ENCODE peak calls at places on chromosomes 16 and 17, in four cellular contexts. E is A549, T is HepG2, Y is NB4. L is an unnamed sample.
A peak's percentile ranks its signal among the peaks of the same experiment; 100 is the strongest.

GRCh38 chr17:78278139-78278741 is 46.8 kb downstream of the TMEM235 start:
- DNase-seq in E (no peak), T (no peak), Y (no peak), L (no peak)

GRCh38 chr16:86791287-86792074 is 213.1 kb downstream of the FOXL1 start:
- DNase-seq in E (no peak), T (no peak), Y (no peak), L (no peak)

GRCh38 chr17:81406117-81406953 is 11.1 kb downstream of the BAHCC1 start:
- DNase-seq in E (no peak), T (no peak), Y (no peak), L (no peak)

GRCh38 chr16:63361032-63361624 is 1324.9 kb upstream of the CDH8 start:
- DNase-seq in E (peak; percentile 64), T (peak; percentile 46), Y (peak; percentile 60), L (peak; percentile 56)

GRCh38 chr16:1871974-1872635 is at the start of gene MEIOB:
- DNase-seq in E (peak; percentile 82), T (no peak), Y (no peak), L (peak; percentile 16)

GRCh38 chr17:76131692-76132573 is 9.1 kb downstream of the FOXJ1 start:
- DNase-seq in E (no peak), T (peak; percentile 71), Y (no peak), L (no peak)

GRCh38 chr17:74355065-74355464 is 6.6 kb downstream of the BTBD17 start:
- DNase-seq in E (no peak), T (no peak), Y (no peak), L (no peak)

GRCh38 chr16:66379571-66379941 is 13.1 kb downstream of the CDH5 start:
- DNase-seq in E (no peak), T (no peak), Y (no peak), L (no peak)

GRCh38 chr16:55035956-55036355 is 105.3 kb downstream of the IRX5 start:
- DNase-seq in E (no peak), T (no peak), Y (no peak), L (no peak)

GRCh38 chr17:50950002-50950877 is 84.1 kb upstream of the TOB1 start:
- DNase-seq in E (peak; percentile 95), T (peak; percentile 65), Y (peak; percentile 84), L (peak; percentile 58)

GRCh38 chr16:77785365-77785764 is 3.0 kb upstream of the VAT1L start:
- DNase-seq in E (no peak), T (no peak), Y (no peak), L (no peak)

GRCh38 chr16:1772362-1772907 is at the start of gene EME2:
- DNase-seq in E (peak; percentile 64), T (peak; percentile 16), Y (peak; percentile 63), L (no peak)

GRCh38 chr17:50631908-50632571 is 2.6 kb upstream of the ABCC3 start:
- DNase-seq in E (peak; percentile 55), T (no peak), Y (peak; percentile 37), L (no peak)

GRCh38 chr17:80866050-80866793 is 125.4 kb upstream of the CHMP6 start:
- DNase-seq in E (peak; percentile 62), T (peak; percentile 56), Y (peak; percentile 64), L (peak; percentile 84)

GRCh38 chr17:7591596-7591995 is 1.7 kb upstream of the SOX15 start:
- DNase-seq in E (no peak), T (no peak), Y (no peak), L (no peak)
- TF ChIP-seq MYC in E (no peak), T (no peak), Y (no peak), L (no peak)

DNA sequence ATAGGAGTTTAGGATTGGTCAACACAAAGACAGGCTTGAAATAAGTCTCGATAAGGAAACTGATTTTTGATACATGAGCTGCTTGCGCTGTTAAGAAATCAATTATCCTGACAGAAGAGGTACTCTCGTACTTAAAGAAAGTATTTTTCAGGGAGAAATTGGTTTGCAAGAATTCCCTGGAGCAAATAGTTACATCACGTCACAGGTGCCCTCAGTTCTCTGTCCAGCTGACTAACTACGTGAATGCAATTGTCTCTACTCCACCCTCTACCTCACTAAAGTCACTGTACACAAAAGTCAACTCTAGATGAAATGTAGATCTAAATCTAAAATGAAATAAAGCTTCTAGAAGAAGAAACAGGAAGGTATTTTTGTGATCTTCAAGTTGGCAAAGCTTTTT is 130.6 kb upstream of the KCNJ16 start:
- DNase-seq in E (no peak), T (no peak), Y (no peak), L (no peak)
- TF ChIP-seq MYC in E (no peak), T (no peak), Y (no peak), L (no peak)

GRCh38 chr16:275041-275621 is 613 bp downstream of the RGS11 start:
- DNase-seq in E (no peak), T (no peak), Y (no peak), L (no peak)
- TF ChIP-seq MYC in E (no peak), T (no peak), Y (no peak), L (no peak)

GRCh38 chr17:19671433-19671832 is 22.9 kb downstream of the ALDH3A2 start:
- DNase-seq in E (no peak), T (peak; percentile 23), Y (no peak), L (no peak)
- TF ChIP-seq MYC in E (no peak), T (no peak), Y (no peak), L (no peak)

DNA sequence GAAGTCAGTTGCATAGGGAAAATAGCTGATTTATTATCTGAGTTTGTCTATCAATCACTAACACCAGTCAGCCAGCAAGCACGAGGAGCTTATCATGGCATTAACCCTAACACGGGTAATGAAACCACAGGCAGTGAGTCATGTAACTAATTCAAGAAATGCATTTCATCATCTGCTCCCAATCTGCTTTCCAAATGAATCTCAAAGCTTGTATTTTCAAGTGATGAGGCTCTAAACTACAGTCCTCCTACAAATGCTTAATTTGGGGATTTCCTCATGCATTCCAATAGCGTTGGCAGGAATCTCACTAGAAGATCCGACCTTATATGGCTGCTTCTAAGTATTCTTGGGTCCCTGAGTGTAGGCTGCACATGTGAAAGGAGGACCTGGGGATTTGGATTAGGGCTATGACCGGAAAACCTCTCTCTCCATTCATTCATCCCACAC is 118.4 kb upstream of the HSBP1 start:
- DNase-seq in E (no peak), T (no peak), Y (peak; percentile 75), L (peak; percentile 3)
- TF ChIP-seq MYC in E (no peak), T (no peak), Y (peak; percentile 60), L (no peak)

GRCh38 chr17:66791337-66791736 is 43.6 kb upstream of the CACNG5 start:
- DNase-seq in E (no peak), T (no peak), Y (peak; percentile 73), L (no peak)
- TF ChIP-seq MYC in E (no peak), T (no peak), Y (peak; percentile 91), L (no peak)

GRCh38 chr17:36829676-36830075 is 107.6 kb upstream of the LHX1 start:
- DNase-seq in E (no peak), T (no peak), Y (no peak), L (no peak)
- TF ChIP-seq MYC in E (no peak), T (no peak), Y (no peak), L (no peak)

GRCh38 chr16:56554441-56554840 is 10.4 kb upstream of the MT4 start:
- DNase-seq in E (no peak), T (no peak), Y (no peak), L (no peak)

GRCh38 chr16:56559109-56559508 is 5.8 kb upstream of the MT4 start:
- DNase-seq in E (no peak), T (no peak), Y (no peak), L (no peak)

GRCh38 chr16:56561126-56561525 is 3.7 kb upstream of the MT4 start:
- DNase-seq in E (no peak), T (no peak), Y (no peak), L (no peak)

GRCh38 chr16:56560447-56560846 is 4.4 kb upstream of the MT4 start:
- DNase-seq in E (no peak), T (no peak), Y (no peak), L (no peak)

GRCh38 chr16:56558024-56558747 is 6.7 kb upstream of the MT4 start:
- DNase-seq in E (peak; percentile 26), T (no peak), Y (no peak), L (no peak)
- TF ChIP-seq MYC in E (no peak), T (no peak), Y (no peak), L (no peak)

DNA sequence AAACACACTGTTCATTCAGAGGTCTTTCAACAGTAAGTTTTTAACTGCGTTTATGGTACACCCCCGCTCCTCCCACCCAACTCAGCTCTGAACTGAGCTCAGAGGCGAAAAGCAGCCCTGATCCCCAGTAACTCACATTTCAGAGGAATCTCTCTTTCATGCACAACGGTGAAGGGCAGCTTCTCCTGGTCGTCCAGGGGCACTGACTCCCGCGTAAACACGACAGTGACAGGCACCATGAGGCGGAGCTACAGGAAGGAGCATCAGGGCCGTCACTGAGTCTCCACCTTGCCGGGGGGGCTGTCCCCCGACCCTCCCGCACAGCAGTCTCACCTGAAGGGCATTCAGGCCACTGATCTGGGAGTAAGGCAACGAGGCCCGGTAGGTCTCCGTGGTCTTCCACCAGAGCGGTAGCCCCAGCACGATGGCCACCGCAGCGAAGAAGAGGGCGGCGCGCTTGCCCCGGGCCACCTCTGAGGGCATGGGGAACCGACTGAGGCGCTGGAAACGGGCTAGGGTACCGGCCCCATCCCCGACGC is 539 bp downstream of the PIGS start:
- DNase-seq in E (peak; percentile 42), T (peak; percentile 47), Y (peak; percentile 67), L (peak; percentile 37)
- TF ChIP-seq MYC in E (no peak), T (peak; percentile 35), Y (no peak), L (no peak)

L was measured in endothelial cell of umbilical vein.